ENCODE peak calls at places on chromosomes 2 and 18, in four cellular contexts. U is HepG2, T is SK-N-SH, H is GM12891. L is an unnamed sample.

GRCh38 chr18:44887227-44887631 is 206.5 kb downstream of the SETBP1 start:
- DNase-seq in T (no peak), U (no peak), H (peak), L (no peak)

GRCh38 chr2:9207641-9208301 is 1.2 kb downstream of the ASAP2 start:
- DNase-seq in U (no peak), T (peak), H (peak), L (peak)

GRCh38 chr2:70087703-70088507 is 628 bp downstream of the PCBP1 start:
- DNase-seq in U (peak), T (peak), H (no peak), L (peak)

GRCh38 chr2:127995725-127996124 is 32.1 kb downstream of the SAP130 start:
- DNase-seq in H (no peak), T (no peak), U (no peak), L (no peak)

GRCh38 chr2:17166506-17166905 is 351.7 kb downstream of the RAD51AP2 start:
- DNase-seq in H (no peak), T (no peak), U (no peak), L (no peak)

GRCh38 chr2:75200140-75200985 is 1.0 kb upstream of the TACR1 start:
- DNase-seq in U (no peak), T (peak), H (no peak), L (no peak)

GRCh38 chr2:238093181-238094140 is 6.7 kb upstream of the ESPNL start:
- DNase-seq in U (no peak), T (peak), H (no peak), L (no peak)

GRCh38 chr2:241542278-241542605 is 16.3 kb upstream of the BOK start:
- DNase-seq in H (no peak), T (peak), U (no peak), L (no peak)

GRCh38 chr2:27083410-27084296 is 2.9 kb upstream of the KHK start:
- DNase-seq in U (peak), H (no peak), T (no peak), L (no peak)

GRCh38 chr2:187075106-187076070 is 226.4 kb upstream of the ZSWIM2 start:
- DNase-seq in T (no peak), U (no peak), H (no peak), L (no peak)

GRCh38 chr2:24840164-24840869 is 47.1 kb downstream of the CENPO start:
- DNase-seq in H (no peak), T (no peak), U (no peak), L (no peak)

GRCh38 chr2:24843461-24843860 is 50.2 kb downstream of the CENPO start:
- DNase-seq in H (no peak), U (no peak), T (no peak), L (no peak)

GRCh38 chr2:24842081-24843050 is 49.1 kb downstream of the CENPO start:
- DNase-seq in T (no peak), U (no peak), H (no peak), L (no peak)

GRCh38 chr2:24839729-24840128 is 46.5 kb downstream of the CENPO start:
- DNase-seq in T (no peak), H (no peak), U (no peak), L (no peak)

GRCh38 chr2:24840962-24841945 is 48.0 kb downstream of the CENPO start:
- DNase-seq in T (no peak), U (no peak), H (no peak), L (no peak)
- TF ChIP-seq TAF1 in T (no peak), U (no peak), H (no peak), L (no peak)

GRCh38 chr2:219442206-219443015 is 7.8 kb downstream of the SPEG start:
- DNase-seq in H (no peak), T (no peak), U (no peak), L (no peak)
- TF ChIP-seq POLR2AphosphoS5 in H (no peak), T (no peak), U (no peak), L (no peak)

GRCh38 chr2:18790465-18791171 is 201.2 kb upstream of the NT5C1B start:
- DNase-seq in T (no peak), U (no peak), H (no peak), L (no peak)

GRCh38 chr2:18787726-18788125 is 198.4 kb upstream of the NT5C1B start:
- DNase-seq in H (no peak), U (no peak), T (no peak), L (no peak)

GRCh38 chr2:18792226-18792629 is 202.9 kb upstream of the NT5C1B start:
- DNase-seq in H (no peak), T (peak), U (no peak), L (no peak)

GRCh38 chr2:18791172-18791797 is 201.9 kb upstream of the NT5C1B start:
- DNase-seq in T (no peak), H (no peak), U (no peak), L (no peak)

GRCh38 chr2:18788590-18788989 is 199.2 kb upstream of the NT5C1B start:
- DNase-seq in T (no peak), U (no peak), H (no peak), L (no peak)
- TF ChIP-seq TAF1 in T (no peak), U (no peak), H (no peak), L (no peak)

DNA sequence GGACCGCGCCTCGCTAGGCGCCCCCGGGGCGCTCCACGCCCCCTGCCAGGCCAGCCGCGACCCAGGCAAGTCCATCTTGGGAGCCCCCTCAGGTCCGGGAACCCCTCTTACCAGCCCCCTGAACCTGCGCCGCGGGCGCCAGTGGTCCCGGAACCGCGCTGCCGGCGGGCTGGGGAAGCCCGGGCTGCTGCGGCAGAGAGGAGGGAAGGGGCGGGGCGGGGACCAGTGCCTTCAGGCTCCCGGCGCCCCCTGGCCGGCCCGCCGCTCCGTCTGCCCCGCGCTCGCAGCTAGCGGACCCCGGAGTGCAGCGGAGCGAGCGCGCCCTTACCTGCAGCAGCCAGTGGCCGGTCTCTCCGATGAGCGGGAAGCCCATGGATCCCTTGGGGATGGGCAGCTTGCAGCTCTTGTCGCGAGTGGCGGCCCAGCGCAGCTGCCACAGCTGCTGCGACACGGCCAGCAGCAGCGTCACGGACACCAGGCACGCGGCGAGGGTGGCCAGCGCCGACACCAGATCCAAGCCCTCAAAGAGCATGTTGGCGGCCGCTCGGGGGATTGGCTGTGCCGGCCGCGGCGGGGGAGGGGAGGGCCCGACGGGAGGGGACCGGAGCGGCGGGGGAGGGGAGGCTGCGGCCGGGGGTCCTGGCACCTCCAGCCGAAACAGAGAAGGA is at the start of gene CYP26B1:
- DNase-seq in U (no peak), T (peak), H (no peak), L (no peak)
- TF ChIP-seq POLR2AphosphoS5 in U (no peak), T (no peak), H (no peak), L (no peak)

GRCh38 chr2:239192975-239193374 is 207.8 kb downstream of the HDAC4 start:
- DNase-seq in T (no peak), H (no peak), U (no peak), L (no peak)
- TF ChIP-seq TAF1 in T (no peak), H (no peak), U (no peak), L (no peak)

GRCh38 chr2:11521730-11522129 is 12.1 kb upstream of the GREB1 start:
- DNase-seq in H (no peak), U (no peak), T (no peak), L (no peak)
- TF ChIP-seq POLR2AphosphoS5 in H (no peak), U (no peak), T (no peak), L (no peak)

DNA sequence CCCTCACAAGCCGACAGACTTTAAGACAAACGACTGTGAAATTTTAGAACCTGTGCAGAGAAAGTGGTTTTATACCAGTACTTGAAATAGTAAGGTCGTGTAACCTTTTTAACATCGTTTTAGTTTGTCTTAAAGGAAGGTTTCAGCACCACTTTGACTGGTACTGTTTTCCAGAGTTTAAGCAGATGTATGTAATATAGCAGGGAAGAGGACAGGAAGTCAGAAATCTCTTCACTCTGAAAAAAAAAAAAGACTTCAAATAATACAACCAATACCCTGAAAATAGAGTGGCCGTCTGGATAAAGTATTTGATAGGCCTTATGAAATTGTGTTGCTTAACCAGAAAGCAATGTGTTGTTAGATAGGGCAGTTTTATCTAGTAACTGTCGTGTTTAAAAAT is 1.5 kb downstream of the SPATS2L start:
- DNase-seq in U (no peak), T (no peak), H (no peak), L (no peak)
- TF ChIP-seq TAF1 in U (no peak), T (no peak), H (no peak), L (no peak)

DNA sequence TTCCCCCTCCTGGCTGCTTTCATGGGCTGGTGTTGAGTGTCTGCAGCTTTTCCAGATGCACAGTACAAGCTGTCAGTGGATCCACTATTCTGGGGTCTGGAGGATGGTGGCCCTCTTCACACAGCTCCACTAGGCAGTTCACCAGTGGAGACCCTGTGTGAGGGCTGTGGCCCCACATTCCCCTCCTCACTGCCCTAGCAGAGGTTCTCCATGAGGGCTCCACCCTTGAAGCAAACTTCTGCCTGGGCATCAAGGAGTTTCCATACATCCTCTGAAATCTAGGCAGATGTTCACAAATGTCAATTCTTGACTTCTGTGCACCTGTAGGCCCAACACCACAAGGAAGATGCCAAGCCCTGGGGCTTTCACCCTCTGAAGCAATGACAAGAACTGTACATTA is 1386.2 kb upstream of the ACVR2A start:
- DNase-seq in T (no peak), H (no peak), U (no peak), L (no peak)
- TF ChIP-seq POLR2AphosphoS5 in T (no peak), H (no peak), U (no peak), L (no peak)

GRCh38 chr2:120845281-120845680 is 109.6 kb downstream of the GLI2 start:
- DNase-seq in H (no peak), T (no peak), U (no peak), L (no peak)
- TF ChIP-seq TAF1 in H (no peak), T (no peak), U (no peak), L (no peak)